ENCODE peak calls at places on chromosomes 13 and 19, in six cellular contexts. Z is cardiac muscle cell, X is mucosa of gallbladder, D is caudate nucleus, S is NCI-H1105 treated with DMSO at 0.1 percent for 48 hours, A is BJ. R is an unnamed sample.

GRCh38 chr19:17398902-17399527 is 5.0 kb upstream of the CCDC194 start:
- DNase-seq in Z (no peak), X (no peak), D (no peak), S (no peak), A (no peak), R (no peak)

GRCh38 chr19:872266-872951 is 12.9 kb downstream of the CFD start:
- DNase-seq in Z (peak), X (peak), D (no peak), S (peak), A (no peak), R (no peak)

GRCh38 chr19:12786149-12786870 is 5.0 kb upstream of the JUNB start:
- DNase-seq in Z (no peak), X (peak), D (peak), S (no peak), A (no peak), R (no peak)

GRCh38 chr19:10299545-10300458 is 9.8 kb downstream of the ZGLP1 start:
- DNase-seq in Z (no peak), X (no peak), D (no peak), S (no peak), A (no peak), R (no peak)

GRCh38 chr13:110539894-110540293 is 21.6 kb downstream of the RAB20 start:
- DNase-seq in Z (no peak), X (no peak), D (no peak), S (no peak), A (no peak), R (no peak)

GRCh38 chr13:109500146-109500773 is 286.1 kb downstream of the IRS2 start:
- DNase-seq in Z (peak), X (no peak), D (no peak), S (no peak), A (no peak), R (no peak)

GRCh38 chr13:32897296-32897695 is 118.9 kb upstream of the KL start:
- DNase-seq in Z (no peak), X (no peak), D (no peak), S (no peak), A (no peak), R (no peak)

GRCh38 chr13:98307392-98307743 is 130.3 kb upstream of the RNF113B start:
- DNase-seq in Z (no peak), X (no peak), D (no peak), S (no peak), A (no peak), R (no peak)

GRCh38 chr19:49983645-49984229 is 22.8 kb upstream of the SIGLEC11 start:
- DNase-seq in Z (peak), X (peak), D (no peak), S (peak), A (no peak), R (no peak)

GRCh38 chr13:110916671-110917142 is 1.8 kb upstream of the ANKRD10 start:
- DNase-seq in Z (no peak), X (no peak), D (no peak), S (no peak), A (peak), R (no peak)

GRCh38 chr19:37872383-37872782 is 34.0 kb downstream of the WDR87 start:
- DNase-seq in Z (no peak), X (no peak), D (no peak), S (no peak), A (no peak), R (no peak)

GRCh38 chr13:24341439-24341838 is 32.1 kb downstream of the C1QTNF9 start:
- DNase-seq in Z (no peak), X (no peak), D (no peak), S (no peak), A (no peak), R (no peak)

GRCh38 chr19:45159204-45159970 is 1.4 kb downstream of the NKPD1 start:
- DNase-seq in Z (no peak), X (no peak), D (no peak), S (no peak), A (no peak), R (no peak)

GRCh38 chr19:19561946-19562664 is 24.0 kb downstream of the CILP2 start:
- DNase-seq in Z (no peak), X (no peak), D (no peak), S (no peak), A (no peak), R (no peak)

GRCh38 chr13:76936736-76937135 is 11.6 kb upstream of the ACOD1 start:
- DNase-seq in Z (no peak), X (no peak), D (no peak), S (no peak), A (no peak), R (no peak)

GRCh38 chr13:33069365-33069764 is 53.1 kb downstream of the KL start:
- DNase-seq in Z (no peak), X (no peak), D (no peak), S (no peak), A (no peak), R (no peak)

GRCh38 chr19:10450853-10451609 is 30.7 kb downstream of the PDE4A start:
- DNase-seq in Z (no peak), X (no peak), D (no peak), S (no peak), A (no peak), R (no peak)

GRCh38 chr19:36573948-36574726 is 1.0 kb upstream of the ZNF529 start:
- DNase-seq in Z (peak), X (no peak), D (no peak), S (no peak), A (no peak), R (no peak)

GRCh38 chr19:6071103-6071485 is 39.2 kb downstream of the RFX2 start:
- DNase-seq in Z (no peak), X (no peak), D (no peak), S (no peak), A (peak), R (no peak)

GRCh38 chr19:47107201-47107952 is 6.2 kb downstream of the ZC3H4 start:
- DNase-seq in Z (no peak), X (peak), D (no peak), S (no peak), A (no peak), R (no peak)

GRCh38 chr13:46324976-46325375 is 62.1 kb downstream of the RUBCNL start:
- DNase-seq in Z (no peak), X (no peak), D (no peak), S (no peak), A (no peak), R (no peak)

GRCh38 chr13:41065098-41065497 is 3.8 kb downstream of the WBP4 start:
- DNase-seq in Z (no peak), X (no peak), D (no peak), S (no peak), A (peak), R (no peak)

GRCh38 chr19:44003461-44004134 is 841 bp downstream of the ZNF230 start:
- DNase-seq in Z (peak), X (no peak), D (no peak), S (peak), A (no peak), R (no peak)

GRCh38 chr19:49440439-49441209 is 703 bp downstream of the SLC17A7 start:
- DNase-seq in Z (no peak), X (no peak), D (no peak), S (no peak), A (no peak), R (no peak)

GRCh38 chr13:79898996-79899395 is 418.0 kb downstream of the NDFIP2 start:
- DNase-seq in Z (no peak), X (no peak), D (no peak), S (no peak), A (no peak), R (no peak)

GRCh38 chr19:50371914-50372475 is 4.3 kb upstream of the NR1H2 start:
- DNase-seq in Z (no peak), X (no peak), D (no peak), S (no peak), A (no peak), R (no peak)

GRCh38 chr13:89465366-89465765 is 1794.2 kb downstream of the SLITRK5 start:
- DNase-seq in Z (no peak), X (no peak), D (no peak), S (no peak), A (no peak), R (no peak)

GRCh38 chr19:40580619-40581018 is 3.9 kb downstream of the SHKBP1 start:
- DNase-seq in Z (no peak), X (no peak), D (no peak), S (no peak), A (no peak), R (no peak)

GRCh38 chr19:5985098-5985783 is 7.3 kb upstream of the RANBP3 start:
- DNase-seq in Z (no peak), X (no peak), D (no peak), S (no peak), A (no peak), R (no peak)

GRCh38 chr19:31303262-31303815 is 45.9 kb downstream of the TSHZ3 start:
- DNase-seq in Z (no peak), X (no peak), D (no peak), S (no peak), A (no peak), R (no peak)

GRCh38 chr13:114053026-114053425 is 79.2 kb upstream of the C13orf46 start:
- DNase-seq in Z (no peak), X (no peak), D (no peak), S (no peak), A (no peak), R (no peak)

GRCh38 chr19:5578094-5578846 is 10.5 kb upstream of the TINCR start:
- DNase-seq in Z (peak), X (peak), D (no peak), S (peak), A (no peak), R (peak)

GRCh38 chr13:42561752-42562467 is 12.0 kb upstream of the TNFSF11 start:
- DNase-seq in Z (no peak), X (no peak), D (no peak), S (no peak), A (no peak), R (no peak)

GRCh38 chr13:100815476-100816046 is 141.0 kb upstream of the TMTC4 start:
- DNase-seq in Z (no peak), X (peak), D (no peak), S (no peak), A (no peak), R (no peak)

GRCh38 chr13:21014666-21015170 is 46.7 kb downstream of the LATS2 start:
- DNase-seq in Z (no peak), X (peak), D (no peak), S (no peak), A (peak), R (no peak)

R was measured in DMS79.